ENCODE peak calls at places on chromosome 1, in ten cellular contexts. A is skeletal muscle cell, H is T follicular helper cell, U is transverse colon, M is GM23248, G is cardiac fibroblast, X is BJ, F is RWPE1, E is NCI-H748 treated with DMSO at 0.1 percent for 48 hours, T is MV-4-11. W is an unnamed sample.

GRCh38 chr1:192227330-192227729 is 69.1 kb downstream of the RGS18 start:
- DNase-seq in G (no peak), U (no peak), M (no peak), T (no peak), F (no peak), A (no peak), E (no peak), H (no peak), X (no peak), W (no peak)

GRCh38 chr1:10800778-10801177 is 4.3 kb upstream of the CASZ1 start:
- DNase-seq in A (no peak), H (no peak), F (no peak), T (no peak), M (no peak), U (no peak), G (no peak), E (no peak), X (no peak), W (no peak)

GRCh38 chr1:91900538-91900937 is 14.6 kb upstream of the TGFBR3 start:
- DNase-seq in T (no peak), X (peak), U (no peak), E (no peak), A (peak), H (no peak), G (peak), M (peak), F (peak), W (no peak)

GRCh38 chr1:198605880-198606458 is 32.9 kb upstream of the PTPRC start:
- DNase-seq in M (peak), A (no peak), X (no peak), H (no peak), F (peak), T (no peak), E (no peak), U (no peak), G (no peak), W (no peak)

GRCh38 chr1:185318431-185319151 is 1.5 kb upstream of the IVNS1ABP start:
- DNase-seq in H (no peak), T (no peak), E (no peak), M (no peak), G (no peak), U (no peak), A (no peak), F (no peak), X (no peak), W (no peak)

GRCh38 chr1:223832637-223832943 is 13.2 kb downstream of the TP53BP2 start:
- DNase-seq in F (no peak), E (no peak), G (no peak), H (no peak), X (no peak), T (peak), U (no peak), M (peak), A (no peak), W (no peak)

GRCh38 chr1:204828352-204828850 is 42.3 kb upstream of the NFASC start:
- DNase-seq in A (peak), M (peak), E (peak), F (peak), G (peak), U (peak), T (no peak), X (no peak), H (no peak), W (peak)

GRCh38 chr1:31483012-31483946 is 70.3 kb downstream of the SERINC2 start:
- DNase-seq in U (peak), F (peak), A (peak), E (peak), X (peak), M (peak), H (no peak), T (peak), G (peak), W (peak)

GRCh38 chr1:173867141-173867752 is 542 bp downstream of the GAS5 start:
- DNase-seq in E (no peak), G (no peak), T (peak), X (no peak), A (no peak), U (no peak), F (no peak), M (no peak), H (no peak), W (no peak)

GRCh38 chr1:71222668-71223067 is 141.8 kb upstream of the ZRANB2 start:
- DNase-seq in U (no peak), F (no peak), A (no peak), E (no peak), T (peak), G (no peak), H (no peak), M (no peak), X (no peak), W (no peak)

GRCh38 chr1:161706116-161706482 is 930 bp upstream of the FCRLA start:
- DNase-seq in X (no peak), A (no peak), G (no peak), F (no peak), E (no peak), T (no peak), M (peak), H (no peak), U (no peak), W (no peak)

GRCh38 chr1:27542463-27543273 is 52.7 kb upstream of the WASF2 start:
- DNase-seq in A (no peak), T (peak), F (peak), X (no peak), U (peak), E (no peak), G (peak), H (no peak), M (peak), W (no peak)

GRCh38 chr1:33826711-33827110 is 37.2 kb upstream of the HMGB4 start:
- DNase-seq in X (no peak), G (no peak), T (no peak), H (no peak), M (no peak), F (no peak), E (no peak), U (no peak), A (no peak), W (no peak)

GRCh38 chr1:114108741-114109255 is 44.9 kb downstream of the SYT6 start:
- DNase-seq in U (no peak), G (peak), E (no peak), F (no peak), H (no peak), A (peak), M (no peak), X (no peak), T (peak), W (no peak)

GRCh38 chr1:35433714-35434113 is 123.5 kb downstream of the KIAA0319L start:
- DNase-seq in X (no peak), G (no peak), A (no peak), M (no peak), T (no peak), U (no peak), H (no peak), E (no peak), F (no peak), W (no peak)

GRCh38 chr1:99218572-99218971 is 45.7 kb upstream of the PLPPR4 start:
- DNase-seq in H (no peak), U (no peak), G (no peak), F (no peak), A (no peak), T (peak), M (no peak), X (no peak), E (no peak), W (no peak)

GRCh38 chr1:19310720-19311502 is 1.0 kb downstream of the AKR7A2 start:
- DNase-seq in E (no peak), M (peak), F (no peak), A (no peak), H (no peak), X (no peak), G (peak), T (no peak), U (peak), W (no peak)

GRCh38 chr1:72366473-72366872 is 84.1 kb upstream of the NEGR1 start:
- DNase-seq in X (no peak), M (peak), E (no peak), A (peak), H (no peak), T (peak), G (peak), U (no peak), F (peak), W (no peak)

GRCh38 chr1:87284456-87285240 is 44.0 kb upstream of the LMO4 start:
- DNase-seq in G (no peak), T (no peak), M (no peak), X (no peak), E (no peak), U (no peak), H (no peak), F (no peak), A (no peak), W (no peak)

GRCh38 chr1:34785875-34786470 is 5.0 kb downstream of the GJB3 start:
- DNase-seq in U (no peak), E (no peak), X (no peak), F (no peak), H (no peak), G (no peak), A (no peak), T (no peak), M (no peak), W (no peak)

GRCh38 chr1:170261669-170262068 is 115.9 kb downstream of the NTMT2 start:
- DNase-seq in G (no peak), T (no peak), A (peak), X (peak), E (no peak), M (peak), H (no peak), F (no peak), U (no peak), W (no peak)

GRCh38 chr1:209172286-209172685 is 411.2 kb upstream of the CAMK1G start:
- DNase-seq in X (no peak), M (no peak), A (no peak), G (no peak), H (no peak), T (no peak), U (no peak), F (peak), E (no peak), W (no peak)

GRCh38 chr1:49435291-49435690 is 588.5 kb downstream of the AGBL4 start:
- DNase-seq in F (no peak), X (no peak), T (no peak), G (no peak), H (no peak), E (peak), A (peak), M (no peak), U (no peak), W (no peak)

GRCh38 chr1:183323849-183324683 is 94.1 kb downstream of the NMNAT2 start:
- DNase-seq in M (no peak), H (no peak), U (no peak), X (no peak), A (no peak), G (no peak), E (no peak), T (no peak), F (no peak), W (no peak)